ENCODE peak calls at places on chromosomes 1 and 21, in eight cellular contexts. One of them, this sample, is unnamed.

GRCh38 chr1:13540871-13541270 is 27.1 kb upstream of the LRRC38 start:
- DNase-seq in psoas muscle: peak
- DNase-seq in lower lobe of right lung: no peak
- DNase-seq in RWPE1: no peak
- DNase-seq in fibroblast of villous mesenchyme: peak
- DNase-seq in sigmoid colon: peak
- DNase-seq in fibroblast of lung: no peak
- DNase-seq in IMR-90: no peak
- DNase-seq in this sample: no peak

GRCh38 chr1:63320024-63320799 is 2.2 kb upstream of the FOXD3 start:
- DNase-seq in IMR-90: no peak
- DNase-seq in fibroblast of villous mesenchyme: no peak
- DNase-seq in sigmoid colon: no peak
- DNase-seq in lower lobe of right lung: no peak
- DNase-seq in RWPE1: no peak
- DNase-seq in psoas muscle: no peak
- DNase-seq in fibroblast of lung: peak
- DNase-seq in this sample: peak

GRCh38 chr1:75134656-75134938 is 409 bp downstream of the LHX8 start:
- DNase-seq in lower lobe of right lung: no peak
- DNase-seq in fibroblast of lung: no peak
- DNase-seq in sigmoid colon: no peak
- DNase-seq in fibroblast of villous mesenchyme: no peak
- DNase-seq in psoas muscle: no peak
- DNase-seq in IMR-90: no peak
- DNase-seq in RWPE1: no peak
- DNase-seq in this sample: no peak

GRCh38 chr1:204377800-204378608 is 18.3 kb upstream of the PLEKHA6 start:
- DNase-seq in lower lobe of right lung: peak
- DNase-seq in RWPE1: peak
- DNase-seq in fibroblast of lung: no peak
- DNase-seq in IMR-90: no peak
- DNase-seq in sigmoid colon: peak
- DNase-seq in psoas muscle: no peak
- DNase-seq in fibroblast of villous mesenchyme: peak
- DNase-seq in this sample: peak

GRCh38 chr1:184502154-184502553 is 115.3 kb downstream of the C1orf21 start:
- DNase-seq in psoas muscle: no peak
- DNase-seq in fibroblast of lung: no peak
- DNase-seq in RWPE1: no peak
- DNase-seq in lower lobe of right lung: no peak
- DNase-seq in sigmoid colon: no peak
- DNase-seq in fibroblast of villous mesenchyme: no peak
- DNase-seq in IMR-90: no peak
- DNase-seq in this sample: no peak

GRCh38 chr1:182338806-182339370 is 52.7 kb downstream of the GLUL start:
- DNase-seq in lower lobe of right lung: no peak
- DNase-seq in sigmoid colon: no peak
- DNase-seq in RWPE1: no peak
- DNase-seq in psoas muscle: no peak
- DNase-seq in IMR-90: no peak
- DNase-seq in fibroblast of lung: no peak
- DNase-seq in fibroblast of villous mesenchyme: no peak
- DNase-seq in this sample: no peak

GRCh38 chr1:68107771-68108170 is 57.3 kb upstream of the DIRAS3 start:
- DNase-seq in fibroblast of villous mesenchyme: no peak
- DNase-seq in RWPE1: no peak
- DNase-seq in sigmoid colon: no peak
- DNase-seq in IMR-90: peak
- DNase-seq in psoas muscle: no peak
- DNase-seq in fibroblast of lung: peak
- DNase-seq in lower lobe of right lung: no peak
- DNase-seq in this sample: no peak

GRCh38 chr1:44988531-44989156 is 2.2 kb upstream of the EIF2B3 start:
- DNase-seq in IMR-90: no peak
- DNase-seq in lower lobe of right lung: no peak
- DNase-seq in psoas muscle: no peak
- DNase-seq in sigmoid colon: no peak
- DNase-seq in fibroblast of villous mesenchyme: no peak
- DNase-seq in fibroblast of lung: no peak
- DNase-seq in RWPE1: no peak
- DNase-seq in this sample: no peak

GRCh38 chr1:116984406-116985160 is 17.0 kb upstream of the CD101 start:
- DNase-seq in fibroblast of lung: no peak
- DNase-seq in psoas muscle: peak
- DNase-seq in sigmoid colon: peak
- DNase-seq in RWPE1: no peak
- DNase-seq in fibroblast of villous mesenchyme: no peak
- DNase-seq in lower lobe of right lung: no peak
- DNase-seq in IMR-90: no peak
- DNase-seq in this sample: no peak

GRCh38 chr21:35904995-35905972 is 155.0 kb downstream of the SETD4 start:
- DNase-seq in psoas muscle: peak
- DNase-seq in lower lobe of right lung: no peak
- DNase-seq in fibroblast of lung: peak
- DNase-seq in RWPE1: no peak
- DNase-seq in fibroblast of villous mesenchyme: no peak
- DNase-seq in IMR-90: no peak
- DNase-seq in sigmoid colon: no peak
- DNase-seq in this sample: no peak

GRCh38 chr1:24969616-24970398 is 39.7 kb upstream of the RUNX3 start:
- DNase-seq in RWPE1: no peak
- DNase-seq in IMR-90: no peak
- DNase-seq in sigmoid colon: no peak
- DNase-seq in fibroblast of lung: no peak
- DNase-seq in fibroblast of villous mesenchyme: no peak
- DNase-seq in psoas muscle: no peak
- DNase-seq in lower lobe of right lung: no peak
- DNase-seq in this sample: no peak

GRCh38 chr1:214111796-214112195 is 124.0 kb downstream of the PROX1 start:
- DNase-seq in fibroblast of villous mesenchyme: no peak
- DNase-seq in fibroblast of lung: no peak
- DNase-seq in IMR-90: no peak
- DNase-seq in psoas muscle: no peak
- DNase-seq in sigmoid colon: no peak
- DNase-seq in lower lobe of right lung: no peak
- DNase-seq in RWPE1: no peak
- DNase-seq in this sample: no peak

GRCh38 chr21:31459457-31459856 is 115.4 kb upstream of the TIAM1 start:
- DNase-seq in fibroblast of lung: no peak
- DNase-seq in sigmoid colon: no peak
- DNase-seq in RWPE1: no peak
- DNase-seq in fibroblast of villous mesenchyme: no peak
- DNase-seq in psoas muscle: no peak
- DNase-seq in IMR-90: no peak
- DNase-seq in lower lobe of right lung: no peak
- DNase-seq in this sample: no peak

GRCh38 chr1:19369396-19370090 is 57.4 kb downstream of the SLC66A1 start:
- DNase-seq in fibroblast of lung: no peak
- DNase-seq in lower lobe of right lung: peak
- DNase-seq in fibroblast of villous mesenchyme: no peak
- DNase-seq in psoas muscle: no peak
- DNase-seq in IMR-90: no peak
- DNase-seq in RWPE1: no peak
- DNase-seq in sigmoid colon: no peak
- DNase-seq in this sample: no peak

GRCh38 chr1:145785481-145785880 is 38.4 kb downstream of the RNF115 start:
- DNase-seq in IMR-90: peak
- DNase-seq in RWPE1: no peak
- DNase-seq in sigmoid colon: no peak
- DNase-seq in fibroblast of villous mesenchyme: no peak
- DNase-seq in lower lobe of right lung: no peak
- DNase-seq in psoas muscle: no peak
- DNase-seq in fibroblast of lung: peak
- DNase-seq in this sample: no peak
- TF ChIP-seq CTCF in IMR-90: no peak
- TF ChIP-seq CTCF in RWPE1: no peak
- TF ChIP-seq CTCF in sigmoid colon: no peak
- TF ChIP-seq CTCF in fibroblast of villous mesenchyme: no peak
- TF ChIP-seq CTCF in lower lobe of right lung: no peak
- TF ChIP-seq CTCF in psoas muscle: no peak
- TF ChIP-seq CTCF in fibroblast of lung: no peak
- TF ChIP-seq CTCF in this sample: no peak

GRCh38 chr1:53763461-53763860 is 24.5 kb upstream of the GLIS1 start:
- DNase-seq in psoas muscle: no peak
- DNase-seq in sigmoid colon: no peak
- DNase-seq in RWPE1: no peak
- DNase-seq in fibroblast of villous mesenchyme: no peak
- DNase-seq in lower lobe of right lung: no peak
- DNase-seq in fibroblast of lung: no peak
- DNase-seq in IMR-90: no peak
- DNase-seq in this sample: no peak
- TF ChIP-seq CTCF in psoas muscle: no peak
- TF ChIP-seq CTCF in sigmoid colon: no peak
- TF ChIP-seq CTCF in RWPE1: no peak
- TF ChIP-seq CTCF in fibroblast of villous mesenchyme: peak
- TF ChIP-seq CTCF in lower lobe of right lung: no peak
- TF ChIP-seq CTCF in fibroblast of lung: no peak
- TF ChIP-seq CTCF in IMR-90: no peak
- TF ChIP-seq CTCF in this sample: no peak

GRCh38 chr21:33622253-33622652 is 19.3 kb downstream of the CRYZL1 start:
- DNase-seq in IMR-90: no peak
- DNase-seq in lower lobe of right lung: no peak
- DNase-seq in psoas muscle: no peak
- DNase-seq in fibroblast of lung: no peak
- DNase-seq in RWPE1: no peak
- DNase-seq in sigmoid colon: no peak
- DNase-seq in fibroblast of villous mesenchyme: no peak
- DNase-seq in this sample: no peak
- TF ChIP-seq CTCF in IMR-90: no peak
- TF ChIP-seq CTCF in lower lobe of right lung: no peak
- TF ChIP-seq CTCF in psoas muscle: no peak
- TF ChIP-seq CTCF in fibroblast of lung: no peak
- TF ChIP-seq CTCF in RWPE1: no peak
- TF ChIP-seq CTCF in sigmoid colon: no peak
- TF ChIP-seq CTCF in fibroblast of villous mesenchyme: no peak
- TF ChIP-seq CTCF in this sample: no peak

GRCh38 chr1:237566581-237566980 is 324.1 kb downstream of the ZP4 start:
- DNase-seq in psoas muscle: no peak
- DNase-seq in lower lobe of right lung: no peak
- DNase-seq in fibroblast of lung: no peak
- DNase-seq in fibroblast of villous mesenchyme: no peak
- DNase-seq in RWPE1: no peak
- DNase-seq in sigmoid colon: no peak
- DNase-seq in IMR-90: no peak
- DNase-seq in this sample: no peak
- TF ChIP-seq CTCF in psoas muscle: no peak
- TF ChIP-seq CTCF in lower lobe of right lung: no peak
- TF ChIP-seq CTCF in fibroblast of lung: no peak
- TF ChIP-seq CTCF in fibroblast of villous mesenchyme: no peak
- TF ChIP-seq CTCF in RWPE1: no peak
- TF ChIP-seq CTCF in sigmoid colon: no peak
- TF ChIP-seq CTCF in IMR-90: no peak
- TF ChIP-seq CTCF in this sample: no peak

GRCh38 chr1:151838491-151839412 is 868 bp downstream of the C2CD4D start:
- DNase-seq in RWPE1: no peak
- DNase-seq in IMR-90: no peak
- DNase-seq in lower lobe of right lung: no peak
- DNase-seq in psoas muscle: no peak
- DNase-seq in fibroblast of lung: no peak
- DNase-seq in fibroblast of villous mesenchyme: no peak
- DNase-seq in sigmoid colon: no peak
- DNase-seq in this sample: peak
- TF ChIP-seq CTCF in RWPE1: no peak
- TF ChIP-seq CTCF in IMR-90: no peak
- TF ChIP-seq CTCF in lower lobe of right lung: no peak
- TF ChIP-seq CTCF in psoas muscle: no peak
- TF ChIP-seq CTCF in fibroblast of lung: no peak
- TF ChIP-seq CTCF in fibroblast of villous mesenchyme: no peak
- TF ChIP-seq CTCF in sigmoid colon: no peak
- TF ChIP-seq CTCF in this sample: no peak

GRCh38 chr1:8503842-8504241 is 185.9 kb downstream of the SLC45A1 start:
- DNase-seq in sigmoid colon: no peak
- DNase-seq in fibroblast of villous mesenchyme: no peak
- DNase-seq in IMR-90: no peak
- DNase-seq in lower lobe of right lung: no peak
- DNase-seq in psoas muscle: no peak
- DNase-seq in RWPE1: no peak
- DNase-seq in fibroblast of lung: no peak
- DNase-seq in this sample: no peak

GRCh38 chr1:8506447-8506846 is 188.5 kb downstream of the SLC45A1 start:
- DNase-seq in RWPE1: no peak
- DNase-seq in fibroblast of lung: no peak
- DNase-seq in sigmoid colon: no peak
- DNase-seq in fibroblast of villous mesenchyme: no peak
- DNase-seq in psoas muscle: no peak
- DNase-seq in lower lobe of right lung: no peak
- DNase-seq in IMR-90: no peak
- DNase-seq in this sample: no peak

GRCh38 chr1:8510041-8510823 is 192.3 kb downstream of the SLC45A1 start:
- DNase-seq in IMR-90: peak
- DNase-seq in fibroblast of lung: peak
- DNase-seq in lower lobe of right lung: no peak
- DNase-seq in sigmoid colon: peak
- DNase-seq in fibroblast of villous mesenchyme: peak
- DNase-seq in RWPE1: no peak
- DNase-seq in psoas muscle: no peak
- DNase-seq in this sample: peak

GRCh38 chr1:8509579-8509978 is 191.7 kb downstream of the SLC45A1 start:
- DNase-seq in psoas muscle: no peak
- DNase-seq in RWPE1: no peak
- DNase-seq in IMR-90: no peak
- DNase-seq in sigmoid colon: no peak
- DNase-seq in fibroblast of lung: no peak
- DNase-seq in fibroblast of villous mesenchyme: no peak
- DNase-seq in lower lobe of right lung: no peak
- DNase-seq in this sample: no peak

GRCh38 chr1:8506995-8507615 is 189.2 kb downstream of the SLC45A1 start:
- DNase-seq in fibroblast of villous mesenchyme: no peak
- DNase-seq in RWPE1: no peak
- DNase-seq in IMR-90: no peak
- DNase-seq in sigmoid colon: no peak
- DNase-seq in fibroblast of lung: no peak
- DNase-seq in psoas muscle: no peak
- DNase-seq in lower lobe of right lung: no peak
- DNase-seq in this sample: no peak
- TF ChIP-seq CTCF in fibroblast of villous mesenchyme: no peak
- TF ChIP-seq CTCF in RWPE1: no peak
- TF ChIP-seq CTCF in IMR-90: no peak
- TF ChIP-seq CTCF in sigmoid colon: no peak
- TF ChIP-seq CTCF in fibroblast of lung: no peak
- TF ChIP-seq CTCF in psoas muscle: no peak
- TF ChIP-seq CTCF in lower lobe of right lung: no peak
- TF ChIP-seq CTCF in this sample: no peak

GRCh38 chr1:54219688-54220003 is 19.7 kb downstream of the MRPL37 start:
- DNase-seq in IMR-90: peak
- DNase-seq in lower lobe of right lung: no peak
- DNase-seq in sigmoid colon: no peak
- DNase-seq in fibroblast of lung: no peak
- DNase-seq in psoas muscle: no peak
- DNase-seq in fibroblast of villous mesenchyme: peak
- DNase-seq in RWPE1: no peak
- DNase-seq in this sample: no peak
- TF ChIP-seq CTCF in IMR-90: no peak
- TF ChIP-seq CTCF in lower lobe of right lung: no peak
- TF ChIP-seq CTCF in sigmoid colon: no peak
- TF ChIP-seq CTCF in fibroblast of lung: no peak
- TF ChIP-seq CTCF in psoas muscle: no peak
- TF ChIP-seq CTCF in fibroblast of villous mesenchyme: no peak
- TF ChIP-seq CTCF in RWPE1: no peak
- TF ChIP-seq CTCF in this sample: no peak

DNA sequence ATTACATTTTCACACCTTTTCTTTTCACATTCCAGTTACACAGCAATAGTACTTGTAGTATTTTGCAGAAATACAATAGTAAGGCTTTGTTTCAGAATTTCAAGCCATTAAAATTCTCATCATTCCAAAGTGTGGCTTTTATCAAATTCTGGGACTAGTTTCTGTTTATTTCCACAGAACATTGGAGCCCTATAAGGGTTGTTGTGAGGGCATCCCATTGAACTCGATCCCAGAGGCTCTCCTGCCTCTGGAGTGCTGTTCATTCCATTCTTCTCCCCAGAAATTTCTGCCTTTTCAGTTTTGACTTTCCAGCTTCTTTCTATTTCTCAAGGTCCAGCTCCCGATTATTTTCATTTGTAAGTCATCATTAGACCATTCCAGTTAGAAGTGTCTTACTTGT is 645.5 kb downstream of the ADGRL2 start:
- DNase-seq in lower lobe of right lung: no peak
- DNase-seq in RWPE1: no peak
- DNase-seq in sigmoid colon: no peak
- DNase-seq in IMR-90: no peak
- DNase-seq in fibroblast of lung: no peak
- DNase-seq in fibroblast of villous mesenchyme: no peak
- DNase-seq in psoas muscle: no peak
- DNase-seq in this sample: no peak
- TF ChIP-seq CTCF in lower lobe of right lung: no peak
- TF ChIP-seq CTCF in RWPE1: no peak
- TF ChIP-seq CTCF in sigmoid colon: no peak
- TF ChIP-seq CTCF in IMR-90: no peak
- TF ChIP-seq CTCF in fibroblast of lung: no peak
- TF ChIP-seq CTCF in fibroblast of villous mesenchyme: no peak
- TF ChIP-seq CTCF in psoas muscle: no peak
- TF ChIP-seq CTCF in this sample: no peak